ENCODE peak calls at places on chromosomes 7 and 10, in seven cellular contexts. O is ovary; G is activated T-helper 9 cell treated with anti-CD3 and anti-CD28 coated beads, Interleukin-2, amount 50 U/mL, for 16 hours; Y is ELF-1; P is RPMI7951; F is NCI-H1092 treated with DMSO at 0.1 percent for 48 hours; B is amniotic stem cell. Q is an unnamed sample.

GRCh38 chr10:28149760-28150159 is 150.9 kb upstream of the ODAD2 start:
- DNase-seq in G (no peak), F (no peak), B (no peak), O (no peak), P (no peak), Y (no peak), Q (no peak)

GRCh38 chr10:112303528-112303927 is 20.3 kb downstream of the TECTB start:
- DNase-seq in B (no peak), P (no peak), O (no peak), Y (no peak), F (no peak), G (no peak), Q (no peak)

GRCh38 chr10:52870562-52870961 is 98.0 kb upstream of the MBL2 start:
- DNase-seq in F (no peak), O (no peak), P (no peak), B (no peak), Y (no peak), G (no peak), Q (no peak)

GRCh38 chr7:24432677-24433076 is 140.6 kb upstream of the PALS2 start:
- DNase-seq in G (no peak), O (no peak), B (no peak), F (no peak), Y (no peak), P (no peak), Q (no peak)

GRCh38 chr7:83301416-83301815 is 138.7 kb upstream of the PCLO start:
- DNase-seq in F (no peak), G (no peak), P (no peak), O (no peak), B (peak; percentile 0), Y (no peak), Q (no peak)

GRCh38 chr10:58435297-58435696 is 50.1 kb downstream of the TFAM start:
- DNase-seq in Y (peak; percentile 46), P (peak; percentile 99), B (peak; percentile 81), G (no peak), O (no peak), F (no peak), Q (no peak)

GRCh38 chr7:80678703-80679102 is 40.3 kb downstream of the CD36 start:
- DNase-seq in O (no peak), B (no peak), Y (no peak), F (no peak), P (no peak), G (no peak), Q (no peak)

GRCh38 chr7:16171928-16172327 is 249.4 kb downstream of the CRPPA start:
- DNase-seq in F (no peak), G (no peak), Y (no peak), O (no peak), P (no peak), B (no peak), Q (no peak)

GRCh38 chr10:109156396-109156795 is 766.9 kb downstream of the XPNPEP1 start:
- DNase-seq in O (no peak), B (no peak), P (no peak), G (no peak), Y (peak; percentile 16), F (no peak), Q (no peak)

GRCh38 chr10:97422921-97423420 is 3.0 kb upstream of the PGAM1 start:
- DNase-seq in F (no peak), B (peak; percentile 62), O (peak; percentile 53), Y (no peak), P (peak; percentile 71), G (peak; percentile 31), Q (no peak)

GRCh38 chr7:112215787-112216186 is 9.3 kb downstream of the ZNF277 start:
- DNase-seq in O (no peak), B (no peak), Y (no peak), F (no peak), P (no peak), G (no peak), Q (no peak)

GRCh38 chr7:113217314-113217713 is 99.0 kb upstream of the SMIM30 start:
- DNase-seq in P (peak; percentile 31), F (peak; percentile 22), G (no peak), B (no peak), O (no peak), Y (no peak), Q (no peak)

GRCh38 chr7:70193514-70193913 is 595.2 kb downstream of the AUTS2 start:
- DNase-seq in Y (no peak), B (no peak), O (no peak), P (no peak), G (no peak), F (peak; percentile 80), Q (no peak)

GRCh38 chr10:47111329-47111862 is 188.6 kb upstream of the GDF10 start:
- DNase-seq in P (no peak), O (no peak), F (no peak), G (no peak), B (no peak), Y (no peak), Q (no peak)

GRCh38 chr10:70943249-70943648 is 54.9 kb upstream of the PCBD1 start:
- DNase-seq in O (no peak), Y (no peak), G (no peak), P (no peak), F (no peak), B (no peak), Q (no peak)

GRCh38 chr10:43861966-43862751 is 213.5 kb upstream of the ZNF32 start:
- DNase-seq in F (no peak), G (no peak), O (no peak), Y (no peak), B (no peak), P (peak; percentile 94), Q (no peak)

GRCh38 chr10:45181483-45181882 is 133.9 kb downstream of the OR13A1 start:
- DNase-seq in F (no peak), G (no peak), Y (peak; percentile 16), P (no peak), O (no peak), B (no peak), Q (no peak)

GRCh38 chr7:105496501-105496900 is 25.6 kb downstream of the PUS7 start:
- DNase-seq in G (no peak), Y (no peak), P (no peak), O (no peak), F (no peak), B (no peak), Q (no peak)

GRCh38 chr7:20954711-20955641 is 168.3 kb upstream of the SP8 start:
- DNase-seq in F (no peak), P (peak; percentile 26), B (no peak), G (no peak), Y (no peak), O (no peak), Q (no peak)

GRCh38 chr10:103745264-103746247 is 109.8 kb downstream of the SH3PXD2A start:
- DNase-seq in F (no peak), P (peak; percentile 97), B (no peak), O (no peak), Y (no peak), G (peak; percentile 65), Q (no peak)

GRCh38 chr10:132784582-132785432 is 1.1 kb downstream of the NKX6-2 start:
- DNase-seq in F (no peak), O (no peak), B (no peak), Y (no peak), G (no peak), P (no peak), Q (no peak)

GRCh38 chr10:95767884-95768556 is 12.1 kb downstream of the ENTPD1 start:
- DNase-seq in F (no peak), O (no peak), P (peak; percentile 9), Y (no peak), B (no peak), G (no peak), Q (no peak)

GRCh38 chr7:42972703-42973500 is 40.7 kb downstream of the MRPL32 start:
- DNase-seq in B (peak; percentile 24), P (peak; percentile 97), Y (no peak), F (no peak), G (no peak), O (peak; percentile 72), Q (no peak)

GRCh38 chr7:108222236-108222892 is 92.2 kb upstream of the LAMB4 start:
- DNase-seq in O (no peak), G (no peak), F (no peak), Y (peak; percentile 39), B (no peak), P (peak; percentile 49), Q (no peak)

GRCh38 chr10:111093741-111094380 is 17.0 kb downstream of the ADRA2A start:
- DNase-seq in Y (no peak), G (no peak), B (no peak), O (no peak), F (no peak), P (peak; percentile 33), Q (no peak)

GRCh38 chr10:125029584-125030242 is 87.8 kb downstream of the ZRANB1 start:
- DNase-seq in G (no peak), P (no peak), B (no peak), O (no peak), F (no peak), Y (no peak), Q (no peak)

GRCh38 chr10:76779821-76780281 is 857.8 kb downstream of the KCNMA1 start:
- DNase-seq in G (no peak), O (no peak), F (no peak), B (no peak), P (no peak), Y (no peak), Q (no peak)

GRCh38 chr10:88986549-88987242 is 3.9 kb upstream of the FAS start:
- DNase-seq in G (no peak), Y (no peak), P (no peak), O (no peak), F (no peak), B (no peak), Q (no peak)

Q was measured in natural killer cell.